ENCODE peak calls at places on chromosomes 3 and 15, in nine cellular contexts. One of them, this sample, is unnamed.

GRCh38 chr15:101049282-101049681 is 130.1 kb downstream of the LRRK1 start:
- DNase-seq in pancreas: no peak
- DNase-seq in PC-3: no peak
- DNase-seq in right lobe of liver: peak; percentile 31
- DNase-seq in ovary: no peak
- DNase-seq in fibroblast of lung: no peak
- DNase-seq in epithelial cell of esophagus: no peak
- DNase-seq in stomach: peak; percentile 7
- DNase-seq in AG04449: no peak
- DNase-seq in this sample: no peak

GRCh38 chr15:85408270-85408746 is 27.9 kb downstream of the AKAP13 start:
- DNase-seq in AG04449: no peak
- DNase-seq in right lobe of liver: no peak
- DNase-seq in ovary: no peak
- DNase-seq in stomach: no peak
- DNase-seq in pancreas: no peak
- DNase-seq in epithelial cell of esophagus: no peak
- DNase-seq in PC-3: no peak
- DNase-seq in fibroblast of lung: no peak
- DNase-seq in this sample: no peak

GRCh38 chr3:196684548-196685407 is 27.3 kb downstream of the CEP19 start:
- DNase-seq in PC-3: peak; percentile 80
- DNase-seq in stomach: peak; percentile 64
- DNase-seq in pancreas: peak; percentile 34
- DNase-seq in right lobe of liver: no peak
- DNase-seq in ovary: peak; percentile 56
- DNase-seq in epithelial cell of esophagus: peak; percentile 53
- DNase-seq in fibroblast of lung: peak; percentile 61
- DNase-seq in AG04449: no peak
- DNase-seq in this sample: peak; percentile 77

GRCh38 chr15:33516563-33516962 is 205.8 kb downstream of the RYR3 start:
- DNase-seq in PC-3: no peak
- DNase-seq in epithelial cell of esophagus: no peak
- DNase-seq in ovary: no peak
- DNase-seq in right lobe of liver: no peak
- DNase-seq in fibroblast of lung: no peak
- DNase-seq in AG04449: no peak
- DNase-seq in pancreas: no peak
- DNase-seq in stomach: no peak
- DNase-seq in this sample: no peak

GRCh38 chr3:8621872-8622271 is 22.7 kb downstream of the SSUH2 start:
- DNase-seq in stomach: peak; percentile 24
- DNase-seq in PC-3: peak; percentile 14
- DNase-seq in epithelial cell of esophagus: no peak
- DNase-seq in ovary: no peak
- DNase-seq in fibroblast of lung: peak; percentile 94
- DNase-seq in AG04449: peak; percentile 72
- DNase-seq in right lobe of liver: no peak
- DNase-seq in pancreas: no peak
- DNase-seq in this sample: peak; percentile 90

GRCh38 chr15:93247466-93248121 is 158.6 kb upstream of the RGMA start:
- DNase-seq in PC-3: no peak
- DNase-seq in AG04449: no peak
- DNase-seq in right lobe of liver: no peak
- DNase-seq in fibroblast of lung: no peak
- DNase-seq in stomach: no peak
- DNase-seq in pancreas: no peak
- DNase-seq in epithelial cell of esophagus: no peak
- DNase-seq in ovary: no peak
- DNase-seq in this sample: no peak

GRCh38 chr3:72891053-72891855 is 3.4 kb downstream of the GXYLT2 start:
- DNase-seq in PC-3: peak; percentile 71
- DNase-seq in stomach: no peak
- DNase-seq in AG04449: peak; percentile 99
- DNase-seq in right lobe of liver: no peak
- DNase-seq in fibroblast of lung: peak; percentile 97
- DNase-seq in ovary: peak; percentile 82
- DNase-seq in pancreas: no peak
- DNase-seq in epithelial cell of esophagus: peak; percentile 36
- DNase-seq in this sample: peak; percentile 100

GRCh38 chr15:66675456-66675855 is 26.6 kb upstream of the SMAD6 start:
- DNase-seq in right lobe of liver: no peak
- DNase-seq in stomach: no peak
- DNase-seq in PC-3: no peak
- DNase-seq in ovary: no peak
- DNase-seq in epithelial cell of esophagus: no peak
- DNase-seq in AG04449: no peak
- DNase-seq in fibroblast of lung: no peak
- DNase-seq in pancreas: no peak
- DNase-seq in this sample: no peak

GRCh38 chr3:44079916-44080315 is 161.8 kb upstream of the TOPAZ1 start:
- DNase-seq in epithelial cell of esophagus: no peak
- DNase-seq in fibroblast of lung: no peak
- DNase-seq in AG04449: no peak
- DNase-seq in right lobe of liver: no peak
- DNase-seq in pancreas: no peak
- DNase-seq in stomach: no peak
- DNase-seq in PC-3: no peak
- DNase-seq in ovary: no peak
- DNase-seq in this sample: no peak

GRCh38 chr3:60055765-60056164 is 1005.9 kb upstream of the CFAP20DC start:
- DNase-seq in pancreas: no peak
- DNase-seq in epithelial cell of esophagus: peak; percentile 9
- DNase-seq in stomach: no peak
- DNase-seq in ovary: no peak
- DNase-seq in right lobe of liver: no peak
- DNase-seq in PC-3: peak; percentile 27
- DNase-seq in AG04449: no peak
- DNase-seq in fibroblast of lung: no peak
- DNase-seq in this sample: no peak

GRCh38 chr15:98983333-98983732 is 24.3 kb downstream of the PGPEP1L start:
- DNase-seq in AG04449: peak; percentile 37
- DNase-seq in stomach: peak; percentile 32
- DNase-seq in pancreas: peak; percentile 35
- DNase-seq in right lobe of liver: no peak
- DNase-seq in ovary: peak; percentile 78
- DNase-seq in fibroblast of lung: peak; percentile 89
- DNase-seq in PC-3: peak; percentile 77
- DNase-seq in epithelial cell of esophagus: peak; percentile 82
- DNase-seq in this sample: peak; percentile 90

GRCh38 chr3:4466783-4467521 is at the start of gene SUMF1:
- DNase-seq in right lobe of liver: peak; percentile 87
- DNase-seq in PC-3: peak; percentile 83
- DNase-seq in ovary: peak; percentile 78
- DNase-seq in stomach: peak; percentile 83
- DNase-seq in epithelial cell of esophagus: peak; percentile 75
- DNase-seq in fibroblast of lung: peak; percentile 78
- DNase-seq in pancreas: peak; percentile 68
- DNase-seq in AG04449: peak; percentile 10
- DNase-seq in this sample: peak; percentile 74

GRCh38 chr3:17030438-17030837 is 145.7 kb downstream of the PLCL2 start:
- DNase-seq in fibroblast of lung: no peak
- DNase-seq in stomach: no peak
- DNase-seq in ovary: no peak
- DNase-seq in AG04449: no peak
- DNase-seq in pancreas: no peak
- DNase-seq in right lobe of liver: no peak
- DNase-seq in epithelial cell of esophagus: peak; percentile 56
- DNase-seq in PC-3: peak; percentile 39
- DNase-seq in this sample: no peak

GRCh38 chr3:17033516-17034168 is 148.9 kb downstream of the PLCL2 start:
- DNase-seq in fibroblast of lung: peak; percentile 9
- DNase-seq in PC-3: peak; percentile 29
- DNase-seq in AG04449: no peak
- DNase-seq in right lobe of liver: no peak
- DNase-seq in ovary: no peak
- DNase-seq in stomach: no peak
- DNase-seq in epithelial cell of esophagus: no peak
- DNase-seq in pancreas: no peak
- DNase-seq in this sample: peak; percentile 31

GRCh38 chr3:17035033-17035432 is 150.3 kb downstream of the PLCL2 start:
- DNase-seq in AG04449: no peak
- DNase-seq in PC-3: no peak
- DNase-seq in epithelial cell of esophagus: no peak
- DNase-seq in fibroblast of lung: no peak
- DNase-seq in stomach: no peak
- DNase-seq in pancreas: no peak
- DNase-seq in ovary: no peak
- DNase-seq in right lobe of liver: no peak
- DNase-seq in this sample: no peak

GRCh38 chr3:17030956-17031652 is 146.3 kb downstream of the PLCL2 start:
- DNase-seq in epithelial cell of esophagus: no peak
- DNase-seq in AG04449: no peak
- DNase-seq in fibroblast of lung: no peak
- DNase-seq in right lobe of liver: no peak
- DNase-seq in stomach: no peak
- DNase-seq in PC-3: no peak
- DNase-seq in pancreas: no peak
- DNase-seq in ovary: no peak
- DNase-seq in this sample: no peak

GRCh38 chr3:17032407-17033034 is 147.8 kb downstream of the PLCL2 start:
- DNase-seq in AG04449: no peak
- DNase-seq in stomach: no peak
- DNase-seq in ovary: no peak
- DNase-seq in fibroblast of lung: peak; percentile 53
- DNase-seq in right lobe of liver: no peak
- DNase-seq in epithelial cell of esophagus: peak; percentile 35
- DNase-seq in PC-3: peak; percentile 70
- DNase-seq in pancreas: no peak
- DNase-seq in this sample: peak; percentile 66
- TF ChIP-seq CTCF in AG04449: peak; percentile 53
- TF ChIP-seq CTCF in stomach: peak; percentile 63
- TF ChIP-seq CTCF in ovary: peak; percentile 83
- TF ChIP-seq CTCF in fibroblast of lung: peak; percentile 87
- TF ChIP-seq CTCF in right lobe of liver: peak; percentile 96
- TF ChIP-seq CTCF in epithelial cell of esophagus: peak; percentile 73
- TF ChIP-seq CTCF in PC-3: peak; percentile 95
- TF ChIP-seq CTCF in pancreas: peak; percentile 65
- TF ChIP-seq CTCF in this sample: peak; percentile 88

GRCh38 chr3:11640009-11640673 is 3.6 kb downstream of the VGLL4 start:
- DNase-seq in stomach: no peak
- DNase-seq in PC-3: no peak
- DNase-seq in ovary: no peak
- DNase-seq in AG04449: no peak
- DNase-seq in fibroblast of lung: no peak
- DNase-seq in epithelial cell of esophagus: no peak
- DNase-seq in pancreas: no peak
- DNase-seq in right lobe of liver: no peak
- DNase-seq in this sample: no peak
- H3K4me3 ChIP-seq in stomach: no peak overlapping the region
- H3K4me3 ChIP-seq in PC-3: no peak overlapping the region
- H3K4me3 ChIP-seq in ovary: peak overlapping the region; percentile 42
- H3K4me3 ChIP-seq in AG04449: peak overlapping the region; percentile 93
- H3K4me3 ChIP-seq in fibroblast of lung: no peak overlapping the region
- H3K4me3 ChIP-seq in epithelial cell of esophagus: no peak overlapping the region
- H3K4me3 ChIP-seq in pancreas: no peak overlapping the region
- H3K4me3 ChIP-seq in right lobe of liver: no peak overlapping the region
- H3K4me3 ChIP-seq in this sample: peak overlapping the region; percentile 97

GRCh38 chr15:55789066-55789660 is 46.2 kb upstream of the PRTG start:
- DNase-seq in pancreas: no peak
- DNase-seq in AG04449: no peak
- DNase-seq in stomach: no peak
- DNase-seq in epithelial cell of esophagus: peak; percentile 6
- DNase-seq in right lobe of liver: no peak
- DNase-seq in ovary: no peak
- DNase-seq in fibroblast of lung: no peak
- DNase-seq in PC-3: peak; percentile 37
- DNase-seq in this sample: no peak
- TF ChIP-seq CTCF in pancreas: peak; percentile 22
- TF ChIP-seq CTCF in AG04449: peak; percentile 42
- TF ChIP-seq CTCF in stomach: no peak
- TF ChIP-seq CTCF in epithelial cell of esophagus: peak; percentile 43
- TF ChIP-seq CTCF in right lobe of liver: no peak
- TF ChIP-seq CTCF in ovary: no peak
- TF ChIP-seq CTCF in fibroblast of lung: peak; percentile 38
- TF ChIP-seq CTCF in PC-3: peak; percentile 74
- TF ChIP-seq CTCF in this sample: peak; percentile 55

DNA sequence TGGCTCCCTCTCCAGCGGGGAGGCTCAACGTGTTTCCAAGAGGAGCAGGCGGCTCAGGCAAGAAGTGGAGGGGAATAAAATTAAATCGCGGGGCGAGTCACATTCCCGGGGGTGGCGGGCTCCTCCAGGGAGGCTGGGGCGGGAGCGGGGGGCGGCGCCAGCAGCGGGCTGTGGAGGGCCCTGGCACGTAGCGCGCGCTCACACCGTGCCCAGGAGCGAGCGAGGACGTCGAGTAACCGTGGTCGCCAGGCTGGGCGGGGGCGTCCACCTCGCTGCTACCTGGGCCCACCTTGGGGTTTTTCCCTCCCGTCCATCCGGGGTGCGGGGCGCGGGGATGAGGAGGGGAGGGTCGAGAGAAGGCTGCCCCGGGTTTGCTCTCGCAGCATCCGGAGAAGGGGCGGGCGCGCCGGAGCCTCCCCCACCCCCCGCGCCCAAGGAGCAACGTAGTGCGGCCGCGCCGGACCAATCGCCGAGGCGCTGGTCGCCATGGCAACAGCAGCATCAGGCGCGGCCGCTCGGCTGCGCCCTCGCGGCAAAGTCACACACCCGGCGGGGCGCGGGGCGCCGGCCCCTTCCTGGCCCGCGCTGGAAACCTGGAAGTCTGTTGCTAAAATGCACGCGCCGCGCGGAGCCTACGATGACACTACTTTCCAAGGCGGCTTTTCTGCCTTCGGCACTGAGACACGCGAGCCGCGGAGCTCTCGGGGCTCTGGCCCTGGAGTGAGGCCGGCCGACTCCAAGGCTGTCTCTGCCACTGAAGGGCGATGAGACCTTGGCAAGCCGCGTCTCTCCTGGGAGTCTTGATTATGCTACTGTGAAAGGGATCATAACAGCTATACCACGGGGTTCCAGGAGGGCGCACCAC is at the start of gene IQSEC1:
- DNase-seq in epithelial cell of esophagus: no peak
- DNase-seq in right lobe of liver: no peak
- DNase-seq in stomach: peak; percentile 57
- DNase-seq in ovary: peak; percentile 48
- DNase-seq in PC-3: no peak
- DNase-seq in AG04449: no peak
- DNase-seq in pancreas: no peak
- DNase-seq in fibroblast of lung: peak; percentile 9
- DNase-seq in this sample: no peak
- H3K4me3 ChIP-seq in epithelial cell of esophagus: no peak within 1 kb of the TSS
- H3K4me3 ChIP-seq in right lobe of liver: no peak within 1 kb of the TSS
- H3K4me3 ChIP-seq in stomach: peak within 1 kb of the TSS; percentile 16
- H3K4me3 ChIP-seq in ovary: no peak within 1 kb of the TSS
- H3K4me3 ChIP-seq in PC-3: no peak within 1 kb of the TSS
- H3K4me3 ChIP-seq in AG04449: no peak within 1 kb of the TSS
- H3K4me3 ChIP-seq in pancreas: no peak within 1 kb of the TSS
- H3K4me3 ChIP-seq in fibroblast of lung: no peak within 1 kb of the TSS
- H3K4me3 ChIP-seq in this sample: no peak within 1 kb of the TSS